ENCODE peak calls at places on chromosome 3, in ten cellular contexts. V, Y, J, X, I, R, B, G, L and F are unnamed samples.

GRCh38 chr3:110995461-110996226 is 76.0 kb upstream of the NECTIN3 start:
- DNase-seq in J (no peak), Y (no peak), R (no peak), V (no peak), X (peak; percentile 62), G (peak; percentile 79), I (no peak), B (no peak), L (no peak), F (no peak)

GRCh38 chr3:10023587-10024310 is 2.5 kb upstream of the FANCD2 start:
- DNase-seq in X (peak; percentile 79), J (peak; percentile 64), Y (no peak), R (no peak), B (no peak), G (peak; percentile 80), I (no peak), L (no peak), V (no peak), F (no peak)

GRCh38 chr3:149373235-149374125 is 4.0 kb downstream of the TM4SF1 start:
- DNase-seq in V (no peak), I (no peak), B (no peak), J (no peak), G (peak; percentile 91), X (peak; percentile 87), Y (no peak), R (no peak), L (no peak), F (no peak)

GRCh38 chr3:186724911-186725310 is 7.8 kb downstream of the KNG1 start:
- DNase-seq in X (no peak), I (no peak), R (no peak), V (no peak), B (no peak), L (no peak), G (no peak), Y (no peak), J (no peak), F (no peak)

GRCh38 chr3:172750069-172750367 is 508 bp upstream of the ECT2 start:
- DNase-seq in J (no peak), B (no peak), G (no peak), L (no peak), Y (no peak), I (no peak), R (no peak), X (no peak), V (no peak), F (no peak)

GRCh38 chr3:161630791-161631190 is 134.2 kb downstream of the OTOL1 start:
- DNase-seq in V (no peak), X (no peak), J (peak; percentile 25), B (peak; percentile 57), L (no peak), Y (no peak), G (peak; percentile 29), I (no peak), R (no peak), F (no peak)

GRCh38 chr3:71288269-71288930 is 295.1 kb downstream of the FOXP1 start:
- DNase-seq in J (no peak), I (no peak), G (no peak), Y (no peak), B (no peak), X (peak; percentile 41), V (no peak), R (no peak), L (no peak), F (no peak)

GRCh38 chr3:63763156-63763555 is 55.9 kb upstream of the C3orf49 start:
- DNase-seq in V (no peak), Y (no peak), B (no peak), G (peak; percentile 52), X (peak; percentile 39), I (no peak), L (no peak), J (no peak), R (no peak), F (no peak)

GRCh38 chr3:42831321-42831713 is 22.1 kb downstream of the ACKR2 start:
- DNase-seq in I (peak; percentile 63), R (peak; percentile 75), Y (peak; percentile 76), V (peak; percentile 85), B (peak; percentile 80), J (peak; percentile 84), G (peak; percentile 73), L (peak; percentile 78), X (peak; percentile 61), F (no peak)

GRCh38 chr3:191353022-191353777 is 22.9 kb upstream of the UTS2B start:
- DNase-seq in R (no peak), X (no peak), J (no peak), Y (no peak), V (no peak), L (no peak), B (no peak), G (no peak), I (no peak), F (no peak)

GRCh38 chr3:187669675-187670504 is at the start of gene SST:
- DNase-seq in G (peak; percentile 76), X (no peak), J (peak; percentile 89), Y (peak; percentile 39), R (peak; percentile 30), I (no peak), B (peak; percentile 84), L (no peak), V (no peak), F (no peak)

GRCh38 chr3:111861396-111861795 is 2.3 kb downstream of the PHLDB2 start:
- DNase-seq in Y (no peak), V (no peak), I (no peak), L (no peak), B (no peak), R (no peak), X (no peak), G (no peak), J (no peak), F (no peak)

GRCh38 chr3:177676947-177677587 is 479.8 kb upstream of the TBL1XR1 start:
- DNase-seq in G (no peak), X (no peak), L (no peak), R (peak; percentile 40), V (no peak), B (no peak), Y (no peak), J (no peak), I (no peak), F (no peak)

DNA sequence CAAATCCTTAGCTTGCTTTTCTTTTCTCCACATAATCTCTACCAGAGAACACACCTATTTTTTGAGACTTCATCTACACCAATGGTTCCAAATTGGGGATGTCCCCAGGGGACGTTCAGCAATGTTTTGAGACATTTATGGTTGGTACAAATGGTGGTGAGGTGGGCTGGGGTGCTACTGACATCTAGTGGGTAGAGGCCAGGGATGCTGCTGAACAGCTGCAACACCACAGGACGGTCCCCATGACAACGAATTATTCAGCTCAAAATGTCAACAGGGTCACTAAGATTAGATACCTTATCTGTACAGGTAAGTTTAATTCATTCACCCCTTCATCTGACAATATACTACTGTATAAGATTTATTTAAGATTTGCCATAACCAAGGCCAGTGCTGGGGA is 14.4 kb downstream of the GK5 start:
- DNase-seq in J (no peak), G (no peak), B (peak; percentile 38), Y (no peak), V (no peak), I (no peak), X (no peak), R (no peak), L (no peak), F (no peak)
- TF ChIP-seq CTCF in J (peak; percentile 33), G (peak; percentile 4), B (peak; percentile 32), Y (no peak), V (no peak), I (no peak), X (peak; percentile 48), R (no peak), L (no peak), F (peak; percentile 50)

DNA sequence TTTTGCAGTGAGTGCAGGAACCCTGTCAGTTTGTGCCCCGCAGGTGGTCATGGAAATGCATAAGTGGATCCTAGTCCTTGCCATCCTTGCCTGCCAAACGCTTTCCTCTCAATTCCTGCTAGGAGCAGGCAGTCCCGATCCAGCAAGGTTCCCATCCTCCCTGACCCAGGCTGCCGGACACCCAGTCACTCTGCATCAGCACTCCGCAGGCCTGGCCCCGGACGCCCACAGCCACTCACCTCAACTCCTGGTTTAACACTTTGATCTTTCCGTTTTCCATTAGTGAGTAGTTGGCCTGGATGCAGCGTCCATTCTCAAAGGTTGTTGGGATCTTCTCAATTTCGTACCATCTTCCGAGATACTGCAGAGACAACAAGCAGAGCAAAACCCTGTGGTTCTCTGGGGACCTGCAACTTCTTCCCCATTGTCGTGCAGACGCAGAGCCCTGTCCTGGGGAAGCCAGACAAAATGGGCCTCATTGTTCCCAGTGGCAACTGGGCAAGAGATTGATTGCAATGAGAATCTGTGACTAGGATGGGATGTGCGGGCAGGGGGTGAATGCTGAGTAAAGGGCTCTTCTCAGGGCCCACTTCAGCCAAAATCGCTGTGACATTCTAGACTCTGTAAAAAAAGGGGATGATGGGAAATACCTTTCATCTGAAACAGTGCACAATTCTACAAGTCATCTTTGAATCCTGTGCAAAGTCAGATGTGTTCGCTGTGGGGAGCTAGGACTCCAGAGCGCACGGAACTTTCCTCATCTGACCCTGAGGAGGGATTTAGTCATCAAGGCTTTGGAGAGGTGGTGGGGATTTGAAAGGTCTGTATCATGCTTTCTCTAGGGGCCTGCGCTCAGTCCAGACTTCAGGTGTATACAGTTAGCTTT is 9.9 kb downstream of the APOD start:
- DNase-seq in L (no peak), R (no peak), J (no peak), B (no peak), V (no peak), Y (no peak), I (no peak), X (no peak), G (no peak), F (no peak)
- TF ChIP-seq CTCF in L (no peak), R (no peak), J (no peak), B (no peak), V (no peak), Y (no peak), I (no peak), X (no peak), G (no peak), F (no peak)

DNA sequence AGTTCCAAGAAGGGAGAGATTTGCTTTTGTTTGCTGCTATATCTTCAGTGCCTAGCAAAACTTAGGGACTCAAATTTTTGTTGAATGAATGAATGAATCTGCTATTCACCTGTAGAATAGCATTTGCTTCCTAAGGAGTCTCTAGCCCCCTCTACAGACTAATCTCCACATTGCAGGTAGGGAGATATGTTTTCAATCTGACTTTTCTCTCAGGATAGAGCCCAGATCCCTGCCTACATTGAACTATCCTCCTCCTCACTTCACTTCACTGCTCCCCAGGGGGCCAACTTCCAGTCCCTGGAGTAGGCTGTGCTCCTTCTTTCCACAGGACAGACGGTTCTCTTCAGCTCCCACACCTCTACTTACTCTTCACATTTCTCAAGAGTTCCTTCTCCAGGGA is 81.9 kb upstream of the PTX3 start:
- DNase-seq in Y (no peak), I (peak; percentile 14), G (peak; percentile 30), L (no peak), X (peak; percentile 27), V (no peak), B (peak; percentile 56), J (no peak), R (no peak), F (no peak)
- TF ChIP-seq CTCF in Y (no peak), I (peak; percentile 23), G (peak; percentile 42), L (no peak), X (peak; percentile 75), V (no peak), B (peak; percentile 67), J (peak; percentile 49), R (peak; percentile 16), F (peak; percentile 74)

DNA sequence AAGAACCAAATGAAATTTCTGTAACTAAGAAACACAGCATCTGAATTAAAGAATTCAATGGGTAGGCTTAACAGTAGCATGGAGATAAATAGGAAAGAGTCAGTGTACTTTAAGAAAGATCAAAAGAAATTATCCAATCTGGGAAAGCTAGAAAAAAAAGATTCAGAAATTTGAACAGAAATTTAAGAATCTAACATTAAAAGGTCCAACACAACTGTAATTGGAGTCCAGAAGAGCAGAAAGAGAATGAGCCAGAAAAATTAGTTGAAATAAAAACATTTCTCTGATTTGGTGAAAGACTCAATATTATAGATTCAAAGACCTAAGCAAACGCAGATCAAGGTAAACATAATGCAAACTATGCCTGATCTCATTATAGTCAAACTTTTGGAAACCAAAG is 187.1 kb downstream of the C3orf38 start:
- DNase-seq in Y (no peak), L (no peak), R (no peak), G (no peak), V (no peak), I (no peak), J (no peak), X (no peak), B (no peak), F (no peak)
- TF ChIP-seq CTCF in Y (no peak), L (no peak), R (no peak), G (no peak), V (no peak), I (no peak), J (no peak), X (no peak), B (no peak), F (no peak)